ENCODE peak calls at places on chromosomes 4 and X, in eight cellular contexts. U is GM03348; Z is effector memory CD4-positive, alpha-beta T cell; B is foreskin melanocyte; H is activated T-cell treated with anti-CD3 and anti-CD28 coated beads, Interleukin-2, amount 50 U/mL, for 72 hours; X is GM06990; Q is substantia nigra; L is amniotic stem cell. F is an unnamed sample.

GRCh38 chrX:56382278-56382677 is 150.1 kb downstream of the KLF8 start:
- DNase-seq in U (no peak), Z (no peak), B (no peak), H (peak), X (no peak), Q (no peak), L (no peak), F (no peak)

GRCh38 chrX:113369056-113369455 is 528.4 kb upstream of the AMOT start:
- DNase-seq in U (no peak), Z (no peak), B (no peak), H (no peak), X (no peak), Q (no peak), L (no peak), F (no peak)

GRCh38 chr4:78534286-78534955 is 17.1 kb upstream of the ANXA3 start:
- DNase-seq in U (no peak), Z (no peak), B (peak), H (no peak), X (no peak), Q (no peak), L (no peak), F (peak)

GRCh38 chr4:169724251-169724650 is 33.5 kb downstream of the HPF1 start:
- DNase-seq in U (peak), Z (no peak), B (no peak), H (no peak), X (no peak), Q (no peak), L (no peak), F (no peak)

GRCh38 chrX:129808163-129808828 is 28.5 kb downstream of the SASH3 start:
- DNase-seq in U (no peak), Z (no peak), B (no peak), H (no peak), X (no peak), Q (no peak), L (no peak), F (no peak)

GRCh38 chr4:123856689-123857545 is 460.3 kb downstream of the SPRY1 start:
- DNase-seq in U (peak), Z (no peak), B (peak), H (no peak), X (no peak), Q (no peak), L (no peak), F (peak)

GRCh38 chr4:164716901-164717300 is 37.0 kb upstream of the SMIM31 start:
- DNase-seq in U (no peak), Z (no peak), B (no peak), H (no peak), X (no peak), Q (no peak), L (no peak), F (peak)

GRCh38 chr4:150569384-150569987 is 12.5 kb upstream of the MAB21L2 start:
- DNase-seq in U (no peak), Z (no peak), B (peak), H (no peak), X (no peak), Q (no peak), L (peak), F (no peak)

GRCh38 chr4:176939445-176939844 is 146.7 kb upstream of the VEGFC start:
- DNase-seq in U (peak), Z (no peak), B (no peak), H (no peak), X (no peak), Q (no peak), L (no peak), F (no peak)

GRCh38 chr4:82099863-82100579 is 273.8 kb downstream of the HNRNPD start:
- DNase-seq in U (no peak), Z (no peak), B (no peak), H (no peak), X (no peak), Q (no peak), L (no peak), F (no peak)

GRCh38 chr4:85701881-85702321 is 227.0 kb downstream of the ARHGAP24 start:
- DNase-seq in U (peak), Z (no peak), B (no peak), H (no peak), X (peak), Q (no peak), L (no peak), F (no peak)

GRCh38 chrX:50638123-50638522 is 167.5 kb upstream of the DGKK start:
- DNase-seq in U (no peak), Z (no peak), B (no peak), H (no peak), X (no peak), Q (no peak), L (no peak), F (no peak)

GRCh38 chr4:76199664-76200211 is 13.9 kb downstream of the SCARB2 start:
- DNase-seq in U (no peak), Z (peak), B (peak), H (peak), X (peak), Q (peak), L (no peak), F (no peak)

GRCh38 chr4:1331591-1332353 is 15.2 kb upstream of the UVSSA start:
- DNase-seq in U (no peak), Z (no peak), B (no peak), H (no peak), X (no peak), Q (no peak), L (no peak), F (no peak)

GRCh38 chr4:32748498-32748897 is 2028.3 kb downstream of the PCDH7 start:
- DNase-seq in U (no peak), Z (no peak), B (no peak), H (no peak), X (no peak), Q (no peak), L (no peak), F (no peak)

GRCh38 chr4:79163981-79164490 is 161.8 kb downstream of the NAA11 start:
- DNase-seq in U (no peak), Z (no peak), B (no peak), H (no peak), X (no peak), Q (no peak), L (no peak), F (no peak)

GRCh38 chrX:154546354-154547244 is at the start of gene G6PD:
- DNase-seq in U (peak), Z (peak), B (no peak), H (peak), X (peak), Q (peak), L (peak), F (peak)

GRCh38 chr4:102430511-102430910 is 70.6 kb upstream of the NFKB1 start:
- DNase-seq in U (no peak), Z (no peak), B (peak), H (no peak), X (no peak), Q (no peak), L (no peak), F (no peak)

GRCh38 chr4:3869661-3870566 is 103.7 kb downstream of the ADRA2C start:
- DNase-seq in U (no peak), Z (no peak), B (no peak), H (no peak), X (no peak), Q (no peak), L (no peak), F (no peak)

GRCh38 chrX:72258174-72258573 is 18.9 kb downstream of the RPS4X start:
- DNase-seq in U (peak), Z (no peak), B (no peak), H (no peak), X (no peak), Q (no peak), L (peak), F (peak)

GRCh38 chr4:25926473-25926872 is 12.5 kb downstream of the SMIM20 start:
- DNase-seq in U (no peak), Z (no peak), B (no peak), H (no peak), X (no peak), Q (no peak), L (no peak), F (no peak)

GRCh38 chrX:40646489-40647306 is 663 bp downstream of the CXorf38 start:
- DNase-seq in U (peak), Z (no peak), B (peak), H (peak), X (peak), Q (peak), L (no peak), F (peak)

GRCh38 chr4:8591114-8591513 is 1.5 kb upstream of the CPZ start:
- DNase-seq in U (no peak), Z (no peak), B (no peak), H (no peak), X (no peak), Q (no peak), L (no peak), F (no peak)

GRCh38 chrX:66919280-66919832 is 280.5 kb upstream of the EDA2R start:
- DNase-seq in U (no peak), Z (no peak), B (no peak), H (no peak), X (no peak), Q (no peak), L (no peak), F (no peak)

GRCh38 chr4:17941731-17942130 is 79.8 kb downstream of the LCORL start:
- DNase-seq in U (peak), Z (no peak), B (peak), H (no peak), X (no peak), Q (no peak), L (no peak), F (no peak)

GRCh38 chrX:131577999-131578734 is 34.3 kb downstream of the OR13H1 start:
- DNase-seq in U (no peak), Z (no peak), B (no peak), H (no peak), X (no peak), Q (no peak), L (no peak), F (no peak)

GRCh38 chrX:40849906-40850672 is 114.7 kb upstream of the MED14 start:
- DNase-seq in U (no peak), Z (no peak), B (no peak), H (no peak), X (no peak), Q (no peak), L (no peak), F (no peak)

GRCh38 chrX:57918750-57919436 is 8.6 kb upstream of the ZXDA start:
- DNase-seq in U (no peak), Z (no peak), B (no peak), H (peak), X (no peak), Q (peak), L (no peak), F (peak)

GRCh38 chr4:139534287-139534950 is 21.6 kb downstream of the SETD7 start:
- DNase-seq in U (no peak), Z (no peak), B (no peak), H (no peak), X (no peak), Q (no peak), L (no peak), F (no peak)

GRCh38 chr4:153947124-153947523 is 158.2 kb upstream of the SFRP2 start:
- DNase-seq in U (no peak), Z (no peak), B (no peak), H (no peak), X (no peak), Q (no peak), L (no peak), F (no peak)

GRCh38 chr4:6720202-6720699 is 4.3 kb downstream of the BLOC1S4 start:
- DNase-seq in U (peak), Z (peak), B (peak), H (peak), X (peak), Q (peak), L (peak), F (peak)

GRCh38 chrX:125203737-125204578 is 115.7 kb upstream of the TEX13C start:
- DNase-seq in U (peak), Z (no peak), B (no peak), H (peak), X (no peak), Q (peak), L (no peak), F (no peak)

GRCh38 chrX:64204701-64205440 is 637 bp downstream of the AMER1 start:
- DNase-seq in U (peak), Z (no peak), B (peak), H (peak), X (peak), Q (peak), L (no peak), F (peak)

GRCh38 chr4:174119818-174120217 is 163.6 kb downstream of the FBXO8 start:
- DNase-seq in U (no peak), Z (no peak), B (no peak), H (no peak), X (no peak), Q (no peak), L (no peak), F (no peak)

GRCh38 chr4:32251126-32251525 is 1531.0 kb downstream of the PCDH7 start:
- DNase-seq in U (no peak), Z (no peak), B (no peak), H (no peak), X (no peak), Q (no peak), L (no peak), F (no peak)